ENCODE peak calls at places on chromosomes 2 and 18, in seven cellular contexts. One of them, this sample, is unnamed.

GRCh38 chr18:77765468-77765867 is 515.8 kb downstream of the GALR1 start:
- DNase-seq in hypothalamus: no peak
- DNase-seq in stimulated activated CD4-positive, alpha-beta T cell treated with anti-CD3 and anti-CD28 coated beads, TNF-alpha, amount 100 ng/mL, for 24 hours: no peak
- DNase-seq in bronchial epithelial cell: peak
- DNase-seq in stimulated activated naive B cell treated with anti-CD40 and anti-IgM and Interleukin-4, amounts not matched to agents 10 μg/mL and 1 μg/mL and 100 μg/mL, for 72 hours: no peak
- DNase-seq in iris pigment epithelial cell: peak
- DNase-seq in PC-9: no peak
- DNase-seq in this sample: peak

GRCh38 chr2:168526641-168527040 is 70.6 kb downstream of the CERS6 start:
- DNase-seq in stimulated activated CD4-positive, alpha-beta T cell treated with anti-CD3 and anti-CD28 coated beads, TNF-alpha, amount 100 ng/mL, for 24 hours: no peak
- DNase-seq in hypothalamus: no peak
- DNase-seq in stimulated activated naive B cell treated with anti-CD40 and anti-IgM and Interleukin-4, amounts not matched to agents 10 μg/mL and 1 μg/mL and 100 μg/mL, for 72 hours: no peak
- DNase-seq in bronchial epithelial cell: peak
- DNase-seq in PC-9: no peak
- DNase-seq in iris pigment epithelial cell: peak
- DNase-seq in this sample: no peak

GRCh38 chr2:42328148-42328833 is 32.7 kb downstream of the COX7A2L start:
- DNase-seq in stimulated activated naive B cell treated with anti-CD40 and anti-IgM and Interleukin-4, amounts not matched to agents 10 μg/mL and 1 μg/mL and 100 μg/mL, for 72 hours: no peak
- DNase-seq in hypothalamus: no peak
- DNase-seq in iris pigment epithelial cell: peak
- DNase-seq in bronchial epithelial cell: peak
- DNase-seq in PC-9: no peak
- DNase-seq in stimulated activated CD4-positive, alpha-beta T cell treated with anti-CD3 and anti-CD28 coated beads, TNF-alpha, amount 100 ng/mL, for 24 hours: no peak
- DNase-seq in this sample: peak

GRCh38 chr18:74496508-74497307 is 545 bp downstream of the CNDP2 start:
- DNase-seq in iris pigment epithelial cell: peak
- DNase-seq in hypothalamus: peak
- DNase-seq in PC-9: peak
- DNase-seq in stimulated activated CD4-positive, alpha-beta T cell treated with anti-CD3 and anti-CD28 coated beads, TNF-alpha, amount 100 ng/mL, for 24 hours: peak
- DNase-seq in stimulated activated naive B cell treated with anti-CD40 and anti-IgM and Interleukin-4, amounts not matched to agents 10 μg/mL and 1 μg/mL and 100 μg/mL, for 72 hours: peak
- DNase-seq in bronchial epithelial cell: peak
- DNase-seq in this sample: peak

GRCh38 chr2:136255648-136256461 is 137.9 kb upstream of the CXCR4 start:
- DNase-seq in hypothalamus: no peak
- DNase-seq in iris pigment epithelial cell: no peak
- DNase-seq in stimulated activated CD4-positive, alpha-beta T cell treated with anti-CD3 and anti-CD28 coated beads, TNF-alpha, amount 100 ng/mL, for 24 hours: no peak
- DNase-seq in PC-9: no peak
- DNase-seq in stimulated activated naive B cell treated with anti-CD40 and anti-IgM and Interleukin-4, amounts not matched to agents 10 μg/mL and 1 μg/mL and 100 μg/mL, for 72 hours: peak
- DNase-seq in bronchial epithelial cell: no peak
- DNase-seq in this sample: peak

GRCh38 chr2:85770369-85770768 is 16.6 kb downstream of the ATOH8 start:
- DNase-seq in hypothalamus: no peak
- DNase-seq in bronchial epithelial cell: no peak
- DNase-seq in stimulated activated CD4-positive, alpha-beta T cell treated with anti-CD3 and anti-CD28 coated beads, TNF-alpha, amount 100 ng/mL, for 24 hours: no peak
- DNase-seq in PC-9: no peak
- DNase-seq in iris pigment epithelial cell: no peak
- DNase-seq in stimulated activated naive B cell treated with anti-CD40 and anti-IgM and Interleukin-4, amounts not matched to agents 10 μg/mL and 1 μg/mL and 100 μg/mL, for 72 hours: no peak
- DNase-seq in this sample: no peak

GRCh38 chr18:76565238-76566173 is 70.5 kb upstream of the ZNF516 start:
- DNase-seq in stimulated activated CD4-positive, alpha-beta T cell treated with anti-CD3 and anti-CD28 coated beads, TNF-alpha, amount 100 ng/mL, for 24 hours: no peak
- DNase-seq in hypothalamus: no peak
- DNase-seq in bronchial epithelial cell: peak
- DNase-seq in stimulated activated naive B cell treated with anti-CD40 and anti-IgM and Interleukin-4, amounts not matched to agents 10 μg/mL and 1 μg/mL and 100 μg/mL, for 72 hours: no peak
- DNase-seq in PC-9: peak
- DNase-seq in iris pigment epithelial cell: peak
- DNase-seq in this sample: peak

GRCh38 chr2:144382848-144383247 is 137.1 kb downstream of the ZEB2 start:
- DNase-seq in stimulated activated naive B cell treated with anti-CD40 and anti-IgM and Interleukin-4, amounts not matched to agents 10 μg/mL and 1 μg/mL and 100 μg/mL, for 72 hours: peak
- DNase-seq in stimulated activated CD4-positive, alpha-beta T cell treated with anti-CD3 and anti-CD28 coated beads, TNF-alpha, amount 100 ng/mL, for 24 hours: no peak
- DNase-seq in hypothalamus: no peak
- DNase-seq in PC-9: no peak
- DNase-seq in iris pigment epithelial cell: peak
- DNase-seq in bronchial epithelial cell: no peak
- DNase-seq in this sample: peak

GRCh38 chr2:46847726-46848421 is 67.7 kb downstream of the MCFD2 start:
- DNase-seq in stimulated activated CD4-positive, alpha-beta T cell treated with anti-CD3 and anti-CD28 coated beads, TNF-alpha, amount 100 ng/mL, for 24 hours: no peak
- DNase-seq in bronchial epithelial cell: peak
- DNase-seq in stimulated activated naive B cell treated with anti-CD40 and anti-IgM and Interleukin-4, amounts not matched to agents 10 μg/mL and 1 μg/mL and 100 μg/mL, for 72 hours: no peak
- DNase-seq in PC-9: peak
- DNase-seq in iris pigment epithelial cell: peak
- DNase-seq in hypothalamus: no peak
- DNase-seq in this sample: no peak

GRCh38 chr18:46899274-46899948 is 17.9 kb downstream of the PIAS2 start:
- DNase-seq in stimulated activated naive B cell treated with anti-CD40 and anti-IgM and Interleukin-4, amounts not matched to agents 10 μg/mL and 1 μg/mL and 100 μg/mL, for 72 hours: no peak
- DNase-seq in stimulated activated CD4-positive, alpha-beta T cell treated with anti-CD3 and anti-CD28 coated beads, TNF-alpha, amount 100 ng/mL, for 24 hours: no peak
- DNase-seq in iris pigment epithelial cell: peak
- DNase-seq in hypothalamus: no peak
- DNase-seq in bronchial epithelial cell: no peak
- DNase-seq in PC-9: no peak
- DNase-seq in this sample: no peak

GRCh38 chr2:210092791-210093190 is 78.4 kb downstream of the KANSL1L start:
- DNase-seq in stimulated activated CD4-positive, alpha-beta T cell treated with anti-CD3 and anti-CD28 coated beads, TNF-alpha, amount 100 ng/mL, for 24 hours: no peak
- DNase-seq in hypothalamus: no peak
- DNase-seq in PC-9: no peak
- DNase-seq in iris pigment epithelial cell: no peak
- DNase-seq in stimulated activated naive B cell treated with anti-CD40 and anti-IgM and Interleukin-4, amounts not matched to agents 10 μg/mL and 1 μg/mL and 100 μg/mL, for 72 hours: no peak
- DNase-seq in bronchial epithelial cell: no peak
- DNase-seq in this sample: no peak

GRCh38 chr18:78632111-78632541 is 347.5 kb upstream of the SALL3 start:
- DNase-seq in bronchial epithelial cell: peak
- DNase-seq in stimulated activated CD4-positive, alpha-beta T cell treated with anti-CD3 and anti-CD28 coated beads, TNF-alpha, amount 100 ng/mL, for 24 hours: no peak
- DNase-seq in iris pigment epithelial cell: peak
- DNase-seq in stimulated activated naive B cell treated with anti-CD40 and anti-IgM and Interleukin-4, amounts not matched to agents 10 μg/mL and 1 μg/mL and 100 μg/mL, for 72 hours: no peak
- DNase-seq in PC-9: no peak
- DNase-seq in hypothalamus: no peak
- DNase-seq in this sample: peak

GRCh38 chr2:9050122-9050809 is 46.8 kb upstream of the MBOAT2 start:
- DNase-seq in stimulated activated naive B cell treated with anti-CD40 and anti-IgM and Interleukin-4, amounts not matched to agents 10 μg/mL and 1 μg/mL and 100 μg/mL, for 72 hours: no peak
- DNase-seq in hypothalamus: no peak
- DNase-seq in bronchial epithelial cell: no peak
- DNase-seq in iris pigment epithelial cell: peak
- DNase-seq in PC-9: no peak
- DNase-seq in stimulated activated CD4-positive, alpha-beta T cell treated with anti-CD3 and anti-CD28 coated beads, TNF-alpha, amount 100 ng/mL, for 24 hours: no peak
- DNase-seq in this sample: no peak

GRCh38 chr2:27191107-27191829 is 20.6 kb upstream of the ATRAID start:
- DNase-seq in iris pigment epithelial cell: peak
- DNase-seq in bronchial epithelial cell: peak
- DNase-seq in hypothalamus: no peak
- DNase-seq in PC-9: peak
- DNase-seq in stimulated activated CD4-positive, alpha-beta T cell treated with anti-CD3 and anti-CD28 coated beads, TNF-alpha, amount 100 ng/mL, for 24 hours: peak
- DNase-seq in stimulated activated naive B cell treated with anti-CD40 and anti-IgM and Interleukin-4, amounts not matched to agents 10 μg/mL and 1 μg/mL and 100 μg/mL, for 72 hours: peak
- DNase-seq in this sample: peak

GRCh38 chr2:173545364-173545734 is 190.7 kb downstream of the CDCA7 start:
- DNase-seq in stimulated activated CD4-positive, alpha-beta T cell treated with anti-CD3 and anti-CD28 coated beads, TNF-alpha, amount 100 ng/mL, for 24 hours: no peak
- DNase-seq in iris pigment epithelial cell: no peak
- DNase-seq in PC-9: no peak
- DNase-seq in bronchial epithelial cell: no peak
- DNase-seq in stimulated activated naive B cell treated with anti-CD40 and anti-IgM and Interleukin-4, amounts not matched to agents 10 μg/mL and 1 μg/mL and 100 μg/mL, for 72 hours: no peak
- DNase-seq in hypothalamus: no peak
- DNase-seq in this sample: peak

GRCh38 chr2:54497738-54498680 is 41.9 kb downstream of the SPTBN1 start:
- DNase-seq in iris pigment epithelial cell: peak
- DNase-seq in stimulated activated naive B cell treated with anti-CD40 and anti-IgM and Interleukin-4, amounts not matched to agents 10 μg/mL and 1 μg/mL and 100 μg/mL, for 72 hours: no peak
- DNase-seq in hypothalamus: no peak
- DNase-seq in stimulated activated CD4-positive, alpha-beta T cell treated with anti-CD3 and anti-CD28 coated beads, TNF-alpha, amount 100 ng/mL, for 24 hours: no peak
- DNase-seq in PC-9: no peak
- DNase-seq in bronchial epithelial cell: no peak
- DNase-seq in this sample: peak

GRCh38 chr2:8633735-8634313 is 48.0 kb upstream of the ID2 start:
- DNase-seq in stimulated activated naive B cell treated with anti-CD40 and anti-IgM and Interleukin-4, amounts not matched to agents 10 μg/mL and 1 μg/mL and 100 μg/mL, for 72 hours: no peak
- DNase-seq in stimulated activated CD4-positive, alpha-beta T cell treated with anti-CD3 and anti-CD28 coated beads, TNF-alpha, amount 100 ng/mL, for 24 hours: no peak
- DNase-seq in hypothalamus: no peak
- DNase-seq in PC-9: no peak
- DNase-seq in iris pigment epithelial cell: peak
- DNase-seq in bronchial epithelial cell: peak
- DNase-seq in this sample: no peak

GRCh38 chr2:138029238-138029637 is 65.0 kb downstream of the HNMT start:
- DNase-seq in stimulated activated naive B cell treated with anti-CD40 and anti-IgM and Interleukin-4, amounts not matched to agents 10 μg/mL and 1 μg/mL and 100 μg/mL, for 72 hours: no peak
- DNase-seq in hypothalamus: no peak
- DNase-seq in stimulated activated CD4-positive, alpha-beta T cell treated with anti-CD3 and anti-CD28 coated beads, TNF-alpha, amount 100 ng/mL, for 24 hours: no peak
- DNase-seq in iris pigment epithelial cell: peak
- DNase-seq in PC-9: no peak
- DNase-seq in bronchial epithelial cell: no peak
- DNase-seq in this sample: no peak

GRCh38 chr2:215432759-215433594 is 2.9 kb downstream of the FN1 start:
- DNase-seq in bronchial epithelial cell: no peak
- DNase-seq in stimulated activated naive B cell treated with anti-CD40 and anti-IgM and Interleukin-4, amounts not matched to agents 10 μg/mL and 1 μg/mL and 100 μg/mL, for 72 hours: no peak
- DNase-seq in PC-9: no peak
- DNase-seq in iris pigment epithelial cell: peak
- DNase-seq in hypothalamus: no peak
- DNase-seq in stimulated activated CD4-positive, alpha-beta T cell treated with anti-CD3 and anti-CD28 coated beads, TNF-alpha, amount 100 ng/mL, for 24 hours: no peak
- DNase-seq in this sample: no peak

GRCh38 chr2:375270-375946 is 87.5 kb upstream of the ALKAL2 start:
- DNase-seq in stimulated activated CD4-positive, alpha-beta T cell treated with anti-CD3 and anti-CD28 coated beads, TNF-alpha, amount 100 ng/mL, for 24 hours: no peak
- DNase-seq in hypothalamus: no peak
- DNase-seq in bronchial epithelial cell: no peak
- DNase-seq in iris pigment epithelial cell: no peak
- DNase-seq in PC-9: no peak
- DNase-seq in stimulated activated naive B cell treated with anti-CD40 and anti-IgM and Interleukin-4, amounts not matched to agents 10 μg/mL and 1 μg/mL and 100 μg/mL, for 72 hours: no peak
- DNase-seq in this sample: no peak

GRCh38 chr2:217035967-217036366 is 176.1 kb upstream of the TNP1 start:
- DNase-seq in iris pigment epithelial cell: no peak
- DNase-seq in PC-9: no peak
- DNase-seq in stimulated activated naive B cell treated with anti-CD40 and anti-IgM and Interleukin-4, amounts not matched to agents 10 μg/mL and 1 μg/mL and 100 μg/mL, for 72 hours: no peak
- DNase-seq in stimulated activated CD4-positive, alpha-beta T cell treated with anti-CD3 and anti-CD28 coated beads, TNF-alpha, amount 100 ng/mL, for 24 hours: no peak
- DNase-seq in bronchial epithelial cell: peak
- DNase-seq in hypothalamus: no peak
- DNase-seq in this sample: no peak

GRCh38 chr2:51624995-51625394 is 593.1 kb upstream of the NRXN1 start:
- DNase-seq in iris pigment epithelial cell: peak
- DNase-seq in stimulated activated CD4-positive, alpha-beta T cell treated with anti-CD3 and anti-CD28 coated beads, TNF-alpha, amount 100 ng/mL, for 24 hours: no peak
- DNase-seq in PC-9: no peak
- DNase-seq in hypothalamus: no peak
- DNase-seq in stimulated activated naive B cell treated with anti-CD40 and anti-IgM and Interleukin-4, amounts not matched to agents 10 μg/mL and 1 μg/mL and 100 μg/mL, for 72 hours: no peak
- DNase-seq in bronchial epithelial cell: peak
- DNase-seq in this sample: no peak

GRCh38 chr18:60327880-60328589 is 44.5 kb downstream of the MC4R start:
- DNase-seq in iris pigment epithelial cell: no peak
- DNase-seq in stimulated activated naive B cell treated with anti-CD40 and anti-IgM and Interleukin-4, amounts not matched to agents 10 μg/mL and 1 μg/mL and 100 μg/mL, for 72 hours: no peak
- DNase-seq in hypothalamus: no peak
- DNase-seq in stimulated activated CD4-positive, alpha-beta T cell treated with anti-CD3 and anti-CD28 coated beads, TNF-alpha, amount 100 ng/mL, for 24 hours: no peak
- DNase-seq in bronchial epithelial cell: no peak
- DNase-seq in PC-9: no peak
- DNase-seq in this sample: no peak

GRCh38 chr18:36572135-36572856 is 256.5 kb downstream of the TPGS2 start:
- DNase-seq in stimulated activated CD4-positive, alpha-beta T cell treated with anti-CD3 and anti-CD28 coated beads, TNF-alpha, amount 100 ng/mL, for 24 hours: no peak
- DNase-seq in bronchial epithelial cell: peak
- DNase-seq in PC-9: no peak
- DNase-seq in stimulated activated naive B cell treated with anti-CD40 and anti-IgM and Interleukin-4, amounts not matched to agents 10 μg/mL and 1 μg/mL and 100 μg/mL, for 72 hours: no peak
- DNase-seq in iris pigment epithelial cell: peak
- DNase-seq in hypothalamus: no peak
- DNase-seq in this sample: peak

GRCh38 chr2:43220982-43221659 is 5.3 kb downstream of the ZFP36L2 start:
- DNase-seq in stimulated activated CD4-positive, alpha-beta T cell treated with anti-CD3 and anti-CD28 coated beads, TNF-alpha, amount 100 ng/mL, for 24 hours: no peak
- DNase-seq in iris pigment epithelial cell: peak
- DNase-seq in stimulated activated naive B cell treated with anti-CD40 and anti-IgM and Interleukin-4, amounts not matched to agents 10 μg/mL and 1 μg/mL and 100 μg/mL, for 72 hours: no peak
- DNase-seq in hypothalamus: peak
- DNase-seq in PC-9: no peak
- DNase-seq in bronchial epithelial cell: peak
- DNase-seq in this sample: peak

GRCh38 chr2:218230882-218231281 is 13.9 kb downstream of the ARPC2 start:
- DNase-seq in stimulated activated naive B cell treated with anti-CD40 and anti-IgM and Interleukin-4, amounts not matched to agents 10 μg/mL and 1 μg/mL and 100 μg/mL, for 72 hours: no peak
- DNase-seq in PC-9: no peak
- DNase-seq in bronchial epithelial cell: no peak
- DNase-seq in iris pigment epithelial cell: peak
- DNase-seq in hypothalamus: no peak
- DNase-seq in stimulated activated CD4-positive, alpha-beta T cell treated with anti-CD3 and anti-CD28 coated beads, TNF-alpha, amount 100 ng/mL, for 24 hours: no peak
- DNase-seq in this sample: peak

GRCh38 chr2:107025291-107025857 is 139.4 kb upstream of the ST6GAL2 start:
- DNase-seq in stimulated activated naive B cell treated with anti-CD40 and anti-IgM and Interleukin-4, amounts not matched to agents 10 μg/mL and 1 μg/mL and 100 μg/mL, for 72 hours: no peak
- DNase-seq in hypothalamus: no peak
- DNase-seq in iris pigment epithelial cell: no peak
- DNase-seq in stimulated activated CD4-positive, alpha-beta T cell treated with anti-CD3 and anti-CD28 coated beads, TNF-alpha, amount 100 ng/mL, for 24 hours: no peak
- DNase-seq in bronchial epithelial cell: no peak
- DNase-seq in PC-9: no peak
- DNase-seq in this sample: no peak

GRCh38 chr2:237201461-237202287 is 116.0 kb downstream of the COPS8 start:
- DNase-seq in stimulated activated CD4-positive, alpha-beta T cell treated with anti-CD3 and anti-CD28 coated beads, TNF-alpha, amount 100 ng/mL, for 24 hours: no peak
- DNase-seq in PC-9: peak
- DNase-seq in hypothalamus: no peak
- DNase-seq in stimulated activated naive B cell treated with anti-CD40 and anti-IgM and Interleukin-4, amounts not matched to agents 10 μg/mL and 1 μg/mL and 100 μg/mL, for 72 hours: no peak
- DNase-seq in iris pigment epithelial cell: peak
- DNase-seq in bronchial epithelial cell: no peak
- DNase-seq in this sample: peak

GRCh38 chr2:73494031-73494430 is 108.4 kb downstream of the ALMS1 start:
- DNase-seq in stimulated activated CD4-positive, alpha-beta T cell treated with anti-CD3 and anti-CD28 coated beads, TNF-alpha, amount 100 ng/mL, for 24 hours: no peak
- DNase-seq in stimulated activated naive B cell treated with anti-CD40 and anti-IgM and Interleukin-4, amounts not matched to agents 10 μg/mL and 1 μg/mL and 100 μg/mL, for 72 hours: no peak
- DNase-seq in iris pigment epithelial cell: peak
- DNase-seq in bronchial epithelial cell: peak
- DNase-seq in PC-9: no peak
- DNase-seq in hypothalamus: no peak
- DNase-seq in this sample: no peak

GRCh38 chr2:12852135-12852534 is 135.4 kb downstream of the TRIB2 start:
- DNase-seq in bronchial epithelial cell: no peak
- DNase-seq in stimulated activated CD4-positive, alpha-beta T cell treated with anti-CD3 and anti-CD28 coated beads, TNF-alpha, amount 100 ng/mL, for 24 hours: no peak
- DNase-seq in iris pigment epithelial cell: no peak
- DNase-seq in stimulated activated naive B cell treated with anti-CD40 and anti-IgM and Interleukin-4, amounts not matched to agents 10 μg/mL and 1 μg/mL and 100 μg/mL, for 72 hours: no peak
- DNase-seq in hypothalamus: no peak
- DNase-seq in PC-9: no peak
- DNase-seq in this sample: no peak

GRCh38 chr2:210599476-210599875 is 43.1 kb downstream of the CPS1 start:
- DNase-seq in iris pigment epithelial cell: no peak
- DNase-seq in stimulated activated naive B cell treated with anti-CD40 and anti-IgM and Interleukin-4, amounts not matched to agents 10 μg/mL and 1 μg/mL and 100 μg/mL, for 72 hours: no peak
- DNase-seq in stimulated activated CD4-positive, alpha-beta T cell treated with anti-CD3 and anti-CD28 coated beads, TNF-alpha, amount 100 ng/mL, for 24 hours: no peak
- DNase-seq in bronchial epithelial cell: no peak
- DNase-seq in hypothalamus: no peak
- DNase-seq in PC-9: no peak
- DNase-seq in this sample: no peak

GRCh38 chr2:188986839-188987238 is 12.7 kb downstream of the COL3A1 start:
- DNase-seq in bronchial epithelial cell: no peak
- DNase-seq in PC-9: no peak
- DNase-seq in stimulated activated CD4-positive, alpha-beta T cell treated with anti-CD3 and anti-CD28 coated beads, TNF-alpha, amount 100 ng/mL, for 24 hours: no peak
- DNase-seq in hypothalamus: no peak
- DNase-seq in iris pigment epithelial cell: peak
- DNase-seq in stimulated activated naive B cell treated with anti-CD40 and anti-IgM and Interleukin-4, amounts not matched to agents 10 μg/mL and 1 μg/mL and 100 μg/mL, for 72 hours: no peak
- DNase-seq in this sample: no peak

GRCh38 chr2:64482765-64483504 is 29.0 kb downstream of the LGALSL start:
- DNase-seq in PC-9: peak
- DNase-seq in hypothalamus: no peak
- DNase-seq in iris pigment epithelial cell: peak
- DNase-seq in stimulated activated naive B cell treated with anti-CD40 and anti-IgM and Interleukin-4, amounts not matched to agents 10 μg/mL and 1 μg/mL and 100 μg/mL, for 72 hours: no peak
- DNase-seq in bronchial epithelial cell: peak
- DNase-seq in stimulated activated CD4-positive, alpha-beta T cell treated with anti-CD3 and anti-CD28 coated beads, TNF-alpha, amount 100 ng/mL, for 24 hours: no peak
- DNase-seq in this sample: no peak

GRCh38 chr2:2229898-2230817 is 100.9 kb downstream of the MYT1L start:
- DNase-seq in bronchial epithelial cell: peak
- DNase-seq in iris pigment epithelial cell: no peak
- DNase-seq in stimulated activated naive B cell treated with anti-CD40 and anti-IgM and Interleukin-4, amounts not matched to agents 10 μg/mL and 1 μg/mL and 100 μg/mL, for 72 hours: no peak
- DNase-seq in hypothalamus: no peak
- DNase-seq in PC-9: no peak
- DNase-seq in stimulated activated CD4-positive, alpha-beta T cell treated with anti-CD3 and anti-CD28 coated beads, TNF-alpha, amount 100 ng/mL, for 24 hours: no peak
- DNase-seq in this sample: peak

GRCh38 chr2:162092656-162093556 is 18.9 kb upstream of the DPP4 start:
- DNase-seq in stimulated activated naive B cell treated with anti-CD40 and anti-IgM and Interleukin-4, amounts not matched to agents 10 μg/mL and 1 μg/mL and 100 μg/mL, for 72 hours: no peak
- DNase-seq in PC-9: peak
- DNase-seq in bronchial epithelial cell: peak
- DNase-seq in iris pigment epithelial cell: peak
- DNase-seq in stimulated activated CD4-positive, alpha-beta T cell treated with anti-CD3 and anti-CD28 coated beads, TNF-alpha, amount 100 ng/mL, for 24 hours: no peak
- DNase-seq in hypothalamus: no peak
- DNase-seq in this sample: peak

GRCh38 chr2:192051533-192051932 is 143.2 kb downstream of the TMEFF2 start:
- DNase-seq in bronchial epithelial cell: no peak
- DNase-seq in stimulated activated naive B cell treated with anti-CD40 and anti-IgM and Interleukin-4, amounts not matched to agents 10 μg/mL and 1 μg/mL and 100 μg/mL, for 72 hours: no peak
- DNase-seq in hypothalamus: no peak
- DNase-seq in PC-9: no peak
- DNase-seq in iris pigment epithelial cell: no peak
- DNase-seq in stimulated activated CD4-positive, alpha-beta T cell treated with anti-CD3 and anti-CD28 coated beads, TNF-alpha, amount 100 ng/mL, for 24 hours: no peak
- DNase-seq in this sample: no peak

GRCh38 chr2:1837022-1837421 is 92.7 kb upstream of the PXDN start:
- DNase-seq in bronchial epithelial cell: no peak
- DNase-seq in hypothalamus: no peak
- DNase-seq in stimulated activated CD4-positive, alpha-beta T cell treated with anti-CD3 and anti-CD28 coated beads, TNF-alpha, amount 100 ng/mL, for 24 hours: no peak
- DNase-seq in iris pigment epithelial cell: no peak
- DNase-seq in stimulated activated naive B cell treated with anti-CD40 and anti-IgM and Interleukin-4, amounts not matched to agents 10 μg/mL and 1 μg/mL and 100 μg/mL, for 72 hours: no peak
- DNase-seq in PC-9: no peak
- DNase-seq in this sample: no peak